ENCODE peak calls at places on chromosomes 5 and 9, in four cellular contexts. B is heart left ventricle, I is H1, S is thyroid gland. D is an unnamed sample.

GRCh38 chr9:104961238-104961637 is 33.3 kb upstream of the ABCA1 start:
- DNase-seq in B (no peak), I (peak), S (no peak), D (no peak)

GRCh38 chr9:112174965-112175795 is at the start of gene SUSD1:
- DNase-seq in S (peak), I (no peak), B (peak), D (peak)

GRCh38 chr5:72597456-72597948 is 90.3 kb upstream of the ZNF366 start:
- DNase-seq in B (no peak), S (peak), I (no peak), D (no peak)

GRCh38 chr9:6843742-6844141 is 86.0 kb downstream of the KDM4C start:
- DNase-seq in I (no peak), S (no peak), B (no peak), D (no peak)

GRCh38 chr9:83081010-83081409 is 18.1 kb upstream of the RASEF start:
- DNase-seq in S (no peak), B (no peak), I (no peak), D (no peak)

GRCh38 chr5:175870820-175871447 is 444 bp upstream of the CPLX2 start:
- DNase-seq in B (no peak), I (no peak), S (no peak), D (no peak)

GRCh38 chr5:157222506-157223230 is 42.0 kb downstream of the ITK start:
- DNase-seq in B (no peak), I (no peak), S (no peak), D (no peak)

GRCh38 chr5:173920866-173921265 is 32.7 kb downstream of the CPEB4 start:
- DNase-seq in B (no peak), S (no peak), I (no peak), D (no peak)

GRCh38 chr5:66436721-66437120 is 159.5 kb upstream of the MAST4 start:
- DNase-seq in B (peak), S (no peak), I (peak), D (no peak)

GRCh38 chr5:129664336-129664937 is 83.5 kb upstream of the MINAR2 start:
- DNase-seq in B (no peak), S (peak), I (no peak), D (no peak)

GRCh38 chr9:94983552-94983951 is 257.1 kb downstream of the AOPEP start:
- DNase-seq in I (no peak), B (no peak), S (no peak), D (peak)

GRCh38 chr5:109589983-109590382 is 99.7 kb upstream of the MAN2A1 start:
- DNase-seq in B (no peak), S (no peak), I (no peak), D (no peak)

GRCh38 chr5:169946743-169947142 is 33.6 kb downstream of the INSYN2B start:
- DNase-seq in S (no peak), I (no peak), B (no peak), D (no peak)

GRCh38 chr9:37465249-37466036 is at the start of gene ZBTB5:
- DNase-seq in B (peak), I (peak), S (peak), D (peak)
- TF ChIP-seq POLR2A in B (no peak), I (peak), S (peak), D (peak)

DNA sequence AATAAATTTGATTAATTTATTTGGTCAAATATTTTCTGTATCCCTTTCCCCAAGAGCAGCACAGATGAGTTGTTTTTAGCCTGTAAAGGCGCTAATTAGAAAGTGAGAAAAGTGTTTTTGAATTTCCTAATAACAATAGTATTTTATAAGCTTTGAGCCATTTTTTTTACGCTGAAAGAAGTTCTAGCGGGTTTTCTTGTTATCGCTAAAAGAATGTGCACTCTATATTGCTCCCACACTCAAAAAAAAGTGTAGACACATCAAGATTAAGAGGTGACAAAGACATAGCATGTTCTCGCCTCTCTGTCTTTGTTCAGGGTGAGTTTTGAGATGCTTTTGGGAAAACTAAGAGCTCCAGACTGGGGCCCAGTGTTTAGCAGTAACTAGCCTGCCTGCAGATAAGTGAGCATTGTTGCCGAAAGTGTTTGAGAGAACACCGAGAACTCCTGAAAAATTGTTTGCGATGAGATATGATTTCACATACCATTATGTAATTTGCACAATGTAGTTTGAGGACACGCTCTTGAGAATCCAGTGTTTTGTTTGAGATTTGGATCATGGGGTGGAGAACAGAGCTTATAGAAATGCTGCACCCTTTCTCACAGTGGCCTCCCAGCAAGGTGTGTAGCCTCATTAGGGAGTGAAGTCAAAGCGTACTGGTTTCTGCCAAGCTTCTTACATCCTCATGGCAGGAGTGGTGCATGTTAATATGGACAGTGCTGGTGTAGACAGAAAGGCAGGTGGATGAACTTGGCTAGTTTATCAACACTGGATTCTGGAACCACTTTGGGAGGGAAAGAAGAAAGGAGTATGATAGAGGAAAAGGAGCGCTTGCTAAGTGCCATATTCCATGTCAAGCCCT is 1.5 kb downstream of the F2R start:
- DNase-seq in B (no peak), I (no peak), S (no peak), D (no peak)
- H3K27ac ChIP-seq in B (no peak), I (no peak), S (peak), D (no peak)

GRCh38 chr9:111039203-111039907 is 1.1 kb upstream of the LPAR1 start:
- DNase-seq in I (no peak), B (no peak), S (peak), D (no peak)
- TF ChIP-seq POLR2A in I (no peak), B (no peak), S (no peak), D (no peak)

DNA sequence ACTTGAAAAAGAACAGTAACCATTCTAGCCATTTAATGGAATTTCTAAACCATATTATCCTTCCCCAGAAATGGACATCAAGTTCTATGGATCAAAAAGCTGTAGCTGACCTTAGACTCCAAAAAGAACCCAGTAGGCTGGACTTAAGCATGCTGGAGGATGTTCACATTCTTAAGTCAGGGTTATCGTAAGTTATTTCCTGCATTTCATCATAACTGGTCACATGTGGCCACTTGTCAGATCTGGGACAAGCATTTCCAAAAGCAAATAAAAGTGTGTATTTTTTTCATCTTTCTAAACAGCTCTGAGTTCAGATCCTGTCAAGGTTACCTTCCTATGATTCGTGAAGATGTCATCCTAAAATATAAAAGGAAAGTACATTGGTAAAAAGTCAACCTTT is 274.5 kb upstream of the PTGER4 start:
- DNase-seq in S (no peak), B (no peak), I (no peak), D (no peak)
- H3K27ac ChIP-seq in S (no peak), B (no peak), I (no peak), D (peak)

DNA sequence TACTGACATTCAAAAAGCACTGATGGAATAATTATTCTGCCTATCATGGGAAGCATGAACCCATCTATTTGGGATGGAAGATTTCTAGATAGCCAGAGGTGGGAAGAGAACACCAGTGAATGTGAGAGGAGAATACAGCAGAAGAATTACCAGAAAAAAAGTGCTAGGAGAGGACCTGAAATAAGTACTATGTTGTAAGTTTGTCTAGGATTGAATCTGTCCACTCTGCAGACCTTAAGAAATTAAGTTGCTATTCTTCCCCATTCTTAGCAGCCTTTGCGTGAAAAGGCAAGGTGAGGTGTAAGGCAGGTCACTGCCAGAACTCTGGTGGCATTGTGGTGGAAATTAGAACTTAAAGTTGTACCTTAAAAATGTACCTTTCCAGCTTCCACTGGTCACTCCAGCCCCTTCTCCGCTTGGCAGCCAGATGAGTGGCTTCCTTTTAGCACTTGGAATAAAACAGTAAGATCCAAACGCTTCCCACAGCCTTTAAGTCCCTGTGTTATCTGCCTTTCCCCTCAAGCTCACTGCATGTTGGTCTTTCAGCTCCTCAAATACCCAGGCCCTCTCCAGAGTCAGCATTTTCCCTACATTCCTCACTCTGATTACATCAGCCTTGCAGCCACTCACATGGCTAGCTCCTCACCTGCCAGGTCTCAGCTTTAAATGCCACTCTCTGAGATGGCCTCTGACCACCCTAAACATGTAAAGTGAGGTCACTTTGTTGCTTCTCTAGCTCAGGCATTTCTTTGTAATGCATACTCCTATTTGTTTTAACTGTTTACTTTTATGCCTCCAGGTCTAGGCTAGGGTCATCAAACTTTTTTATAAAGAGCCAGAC is 253.0 kb downstream of the EPB41L4A start:
- DNase-seq in I (peak), B (no peak), S (no peak), D (no peak)
- TF ChIP-seq POLR2A in I (peak), B (no peak), S (no peak), D (no peak)

GRCh38 chr9:121168052-121168451 is 33.6 kb downstream of the RAB14 start:
- DNase-seq in I (no peak), B (no peak), S (peak), D (no peak)
- H3K27ac ChIP-seq in I (no peak), B (no peak), S (no peak), D (no peak)

DNA sequence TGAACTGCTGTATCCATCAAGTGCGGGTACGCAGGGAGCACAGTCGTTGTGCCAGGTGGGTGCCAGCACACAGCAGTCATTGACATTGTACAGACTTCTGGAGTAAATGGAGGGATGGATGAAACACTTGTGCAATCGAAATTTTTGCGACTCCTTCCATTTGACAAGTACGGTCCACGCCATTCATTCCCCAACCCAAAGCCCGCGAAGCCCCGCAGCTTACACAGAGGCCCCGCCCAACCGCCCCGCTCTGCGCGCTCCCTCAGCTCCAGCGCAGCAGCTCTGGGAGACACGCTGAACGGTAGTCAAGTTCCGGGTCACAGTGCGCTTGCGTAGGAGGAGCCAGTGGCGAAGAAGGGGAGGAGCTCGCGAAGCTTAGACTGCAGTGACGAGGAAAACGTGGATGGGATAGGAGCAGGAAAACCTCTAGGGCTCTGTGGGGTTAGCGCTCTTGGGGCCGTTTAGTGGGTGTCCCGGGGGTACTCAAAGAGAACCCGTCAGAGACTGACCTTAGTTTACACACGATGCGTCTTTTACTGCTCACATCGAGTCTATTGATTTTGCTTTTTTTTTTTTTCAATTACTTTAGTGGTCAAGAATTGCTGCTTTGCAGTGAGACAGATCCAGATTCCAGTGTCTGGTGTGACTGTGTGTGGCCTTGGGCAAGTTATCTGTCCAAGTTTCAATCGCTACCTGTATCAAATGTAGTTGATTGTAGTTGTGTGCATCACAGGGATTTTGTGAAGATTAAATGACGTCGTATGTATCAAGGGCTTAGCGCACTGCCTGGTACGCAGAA is 15.3 kb upstream of the MSANTD3 start:
- DNase-seq in I (peak), B (peak), S (peak), D (peak)
- TF ChIP-seq POLR2A in I (peak), B (no peak), S (no peak), D (peak)

DNA sequence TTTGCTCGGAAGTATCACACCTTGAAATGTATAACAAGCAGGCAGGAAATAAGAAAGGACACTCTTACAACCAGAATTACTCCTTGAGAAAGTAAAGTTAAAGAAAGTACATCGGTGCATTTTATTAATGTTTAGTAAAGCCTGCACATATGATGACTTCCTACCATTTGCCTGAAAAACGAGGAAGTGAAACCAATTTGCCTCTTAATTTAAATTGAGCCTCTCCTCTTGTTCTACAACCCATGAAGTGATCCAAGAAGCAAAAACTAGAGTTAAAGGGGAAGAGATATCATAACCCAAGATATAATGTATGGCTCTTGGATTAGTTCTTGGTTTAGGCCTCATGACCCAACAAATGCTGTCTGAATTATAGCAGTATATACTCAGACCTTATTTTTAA is 95.6 kb downstream of the GNAQ start:
- DNase-seq in I (no peak), S (no peak), B (no peak), D (no peak)
- H3K27ac ChIP-seq in I (no peak), S (no peak), B (no peak), D (no peak)

DNA sequence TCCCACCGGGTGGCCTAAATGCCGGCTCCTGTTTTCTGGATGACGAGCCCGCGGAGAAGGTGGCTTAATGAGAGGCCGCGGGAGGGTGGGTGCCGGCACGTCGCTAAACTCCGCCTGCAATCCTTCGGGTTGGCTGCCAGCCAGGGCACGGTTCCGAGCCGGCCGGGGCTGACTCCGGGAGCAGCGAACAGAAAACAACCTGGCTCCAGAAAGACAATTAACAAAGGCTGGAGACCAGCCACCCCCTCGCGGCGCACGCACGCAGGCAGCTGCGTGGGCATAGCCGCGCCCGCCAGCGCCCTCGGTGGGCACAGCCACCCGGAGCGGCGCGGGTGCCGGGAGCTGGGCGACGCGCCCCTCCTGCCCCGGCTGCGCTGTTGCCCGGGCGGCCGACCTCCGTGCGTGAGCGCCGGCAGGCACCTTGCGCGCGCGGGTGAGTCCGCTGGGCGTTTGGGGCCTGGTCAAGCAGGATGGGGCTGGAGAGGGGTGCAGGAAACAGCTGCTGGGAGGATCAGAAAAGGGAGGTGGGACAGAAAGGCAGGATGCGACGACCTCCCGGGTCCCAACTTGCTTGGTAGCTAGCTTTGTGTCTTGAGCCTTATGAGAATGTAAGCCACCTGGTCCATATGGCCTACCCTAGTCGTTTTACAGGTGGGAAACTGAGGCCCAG is at the start of gene ARHGEF37:
- DNase-seq in B (peak), S (peak), I (no peak), D (peak)
- TF ChIP-seq POLR2A in B (no peak), S (no peak), I (no peak), D (peak)

D was measured in right lobe of liver.